ENCODE peak calls at places on chromosomes 3 and 15, in six cellular contexts. Q is MM.1S, K is coronary artery, J is cardiac fibroblast, W is progenitor cell of endocrine pancreas, Y is kidney. A is an unnamed sample.

GRCh38 chr15:71707230-71708051 is 102.9 kb upstream of the NR2E3 start:
- DNase-seq in Q (no peak), K (no peak), J (peak), W (no peak), Y (no peak), A (no peak)

GRCh38 chr3:110743202-110743601 is 328.4 kb upstream of the NECTIN3 start:
- DNase-seq in Q (no peak), K (no peak), J (no peak), W (no peak), Y (no peak), A (no peak)

GRCh38 chr15:74167891-74168331 is 5.6 kb upstream of the ISLR start:
- DNase-seq in Q (no peak), K (no peak), J (no peak), W (no peak), Y (peak), A (peak)

GRCh38 chr3:122055215-122055614 is at the start of gene CD86:
- DNase-seq in Q (no peak), K (no peak), J (no peak), W (no peak), Y (no peak), A (no peak)

GRCh38 chr15:95284933-95285401 is 1045.5 kb upstream of the NR2F2 start:
- DNase-seq in Q (peak), K (no peak), J (peak), W (no peak), Y (peak), A (no peak)

GRCh38 chr15:38254065-38254883 is 1.6 kb downstream of the SPRED1 start:
- DNase-seq in Q (peak), K (no peak), J (peak), W (no peak), Y (no peak), A (peak)

GRCh38 chr3:9808345-9809037 is 1.6 kb upstream of the TTLL3 start:
- DNase-seq in Q (peak), K (no peak), J (peak), W (no peak), Y (no peak), A (no peak)

GRCh38 chr3:49867871-49868321 is 1.8 kb downstream of the CAMKV start:
- DNase-seq in Q (no peak), K (no peak), J (peak), W (peak), Y (peak), A (no peak)

GRCh38 chr15:76185716-76186115 is 125.6 kb downstream of the ETFA start:
- DNase-seq in Q (peak), K (no peak), J (peak), W (no peak), Y (no peak), A (no peak)

GRCh38 chr3:66456711-66457173 is 44.1 kb downstream of the LRIG1 start:
- DNase-seq in Q (no peak), K (no peak), J (no peak), W (no peak), Y (no peak), A (no peak)

GRCh38 chr3:125366132-125366531 is 9.0 kb downstream of the ZNF148 start:
- DNase-seq in Q (no peak), K (no peak), J (no peak), W (no peak), Y (no peak), A (no peak)

GRCh38 chr3:39383190-39383912 is at the start of gene SLC25A38:
- DNase-seq in Q (peak), K (peak), J (peak), W (peak), Y (peak), A (peak)

GRCh38 chr3:64079369-64080160 is 56.3 kb upstream of the PSMD6 start:
- DNase-seq in Q (no peak), K (no peak), J (no peak), W (no peak), Y (no peak), A (no peak)

GRCh38 chr3:124620600-124621063 is 109.6 kb upstream of the UMPS start:
- DNase-seq in Q (peak), K (no peak), J (peak), W (no peak), Y (no peak), A (no peak)

GRCh38 chr15:33500432-33500831 is 189.7 kb downstream of the RYR3 start:
- DNase-seq in Q (no peak), K (no peak), J (no peak), W (no peak), Y (no peak), A (no peak)

GRCh38 chr3:97970929-97971460 is 1.2 kb downstream of the RIOX2 start:
- DNase-seq in Q (no peak), K (no peak), J (no peak), W (no peak), Y (no peak), A (no peak)

GRCh38 chr3:127985216-127985615 is 67.0 kb upstream of the SEC61A1 start:
- DNase-seq in Q (no peak), K (no peak), J (no peak), W (no peak), Y (no peak), A (no peak)

GRCh38 chr3:141452045-141452444 is 34.8 kb upstream of the RASA2 start:
- DNase-seq in Q (peak), K (no peak), J (peak), W (no peak), Y (no peak), A (no peak)

GRCh38 chr3:42300013-42300412 is 34.0 kb upstream of the CCK start:
- DNase-seq in Q (peak), K (no peak), J (peak), W (peak), Y (no peak), A (no peak)

GRCh38 chr3:129502641-129503386 is 25.6 kb upstream of the RHO start:
- DNase-seq in Q (no peak), K (no peak), J (no peak), W (no peak), Y (peak), A (no peak)

GRCh38 chr3:11019116-11019515 is 26.6 kb downstream of the SLC6A1 start:
- DNase-seq in Q (no peak), K (no peak), J (no peak), W (no peak), Y (no peak), A (no peak)

GRCh38 chr3:62100233-62100989 is 272.9 kb downstream of the FEZF2 start:
- DNase-seq in Q (no peak), K (no peak), J (peak), W (no peak), Y (no peak), A (no peak)

GRCh38 chr3:125433611-125434041 is 58.5 kb upstream of the ZNF148 start:
- DNase-seq in Q (no peak), K (no peak), J (no peak), W (no peak), Y (no peak), A (no peak)

GRCh38 chr15:47691896-47692295 is 25.4 kb upstream of the SEMA6D start:
- DNase-seq in Q (no peak), K (no peak), J (no peak), W (no peak), Y (no peak), A (no peak)

GRCh38 chr15:100879461-100880138 is at the start of gene ALDH1A3:
- DNase-seq in Q (peak), K (no peak), J (peak), W (no peak), Y (peak), A (no peak)

GRCh38 chr3:99767341-99767740 is 50.3 kb upstream of the CMSS1 start:
- DNase-seq in Q (no peak), K (no peak), J (no peak), W (no peak), Y (no peak), A (no peak)

GRCh38 chr15:69730281-69731235 is 277.9 kb downstream of the RPLP1 start:
- DNase-seq in Q (no peak), K (no peak), J (no peak), W (no peak), Y (no peak), A (no peak)

GRCh38 chr3:88150371-88150770 is 612 bp downstream of the C3orf38 start:
- DNase-seq in Q (peak), K (no peak), J (peak), W (no peak), Y (no peak), A (no peak)

GRCh38 chr15:83398591-83398990 is 48.5 kb upstream of the SH3GL3 start:
- DNase-seq in Q (no peak), K (no peak), J (no peak), W (no peak), Y (no peak), A (no peak)

GRCh38 chr3:105823149-105823866 is 45.5 kb downstream of the CBLB start:
- DNase-seq in Q (no peak), K (no peak), J (peak), W (no peak), Y (no peak), A (no peak)

GRCh38 chr3:137263982-137264777 is 306.4 kb downstream of the IL20RB start:
- DNase-seq in Q (no peak), K (no peak), J (no peak), W (no peak), Y (no peak), A (no peak)

GRCh38 chr3:195811756-195812155 is at the start of gene MUC4:
- DNase-seq in Q (no peak), K (no peak), J (no peak), W (no peak), Y (no peak), A (no peak)

GRCh38 chr3:178618197-178618596 is 82.0 kb downstream of the KCNMB2 start:
- DNase-seq in Q (no peak), K (no peak), J (peak), W (no peak), Y (no peak), A (no peak)

GRCh38 chr15:98854496-98854895 is 153.1 kb downstream of the PGPEP1L start:
- DNase-seq in Q (no peak), K (peak), J (no peak), W (no peak), Y (peak), A (no peak)

GRCh38 chr15:69116391-69116790 is 44.0 kb upstream of the GLCE start:
- DNase-seq in Q (no peak), K (no peak), J (no peak), W (no peak), Y (no peak), A (no peak)

GRCh38 chr15:86139828-86140227 is 60.2 kb downstream of the AGBL1 start:
- DNase-seq in Q (no peak), K (no peak), J (no peak), W (peak), Y (no peak), A (no peak)

GRCh38 chr15:86138798-86139197 is 59.1 kb downstream of the AGBL1 start:
- DNase-seq in Q (no peak), K (no peak), J (no peak), W (no peak), Y (no peak), A (no peak)

GRCh38 chr15:86135030-86135429 is 55.4 kb downstream of the AGBL1 start:
- DNase-seq in Q (no peak), K (no peak), J (no peak), W (no peak), Y (no peak), A (no peak)
- TF ChIP-seq CTCF in Q (no peak), K (no peak), J (no peak), W (no peak), Y (no peak), A (no peak)

GRCh38 chr3:102691507-102691906 is 256.7 kb downstream of the ZPLD1 start:
- DNase-seq in Q (no peak), K (no peak), J (no peak), W (no peak), Y (no peak), A (no peak)

GRCh38 chr3:102682761-102683160 is 247.9 kb downstream of the ZPLD1 start:
- DNase-seq in Q (no peak), K (no peak), J (no peak), W (no peak), Y (no peak), A (no peak)

GRCh38 chr3:102688556-102688930 is 253.7 kb downstream of the ZPLD1 start:
- DNase-seq in Q (no peak), K (no peak), J (no peak), W (no peak), Y (no peak), A (no peak)

GRCh38 chr3:102687851-102688555 is 253.2 kb downstream of the ZPLD1 start:
- DNase-seq in Q (no peak), K (no peak), J (no peak), W (no peak), Y (no peak), A (no peak)

DNA sequence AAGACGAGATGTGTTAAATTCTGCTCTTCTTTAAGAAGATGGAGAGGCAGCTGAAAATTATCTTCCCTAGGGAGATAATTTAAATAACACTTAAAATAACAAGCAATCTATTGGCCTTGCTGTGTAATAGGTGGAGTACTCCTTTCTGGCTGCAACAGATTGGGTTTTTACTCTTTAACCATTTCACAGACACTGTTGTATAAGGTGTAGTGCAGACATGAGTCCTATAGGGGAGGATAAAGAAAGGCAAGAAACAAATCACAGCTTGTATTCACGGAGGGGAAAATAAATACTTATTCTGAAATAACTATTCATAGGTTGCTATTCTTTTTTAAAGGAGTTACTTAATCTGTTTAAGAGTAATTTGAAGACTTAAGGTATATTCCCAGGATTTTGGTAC is 252.0 kb downstream of the ZPLD1 start:
- DNase-seq in Q (no peak), K (no peak), J (no peak), W (no peak), Y (no peak), A (no peak)
- TF ChIP-seq CTCF in Q (no peak), K (no peak), J (no peak), W (no peak), Y (no peak), A (no peak)

GRCh38 chr3:172713316-172713715 is 2.4 kb upstream of the NCEH1 start:
- DNase-seq in Q (no peak), K (no peak), J (peak), W (no peak), Y (no peak), A (no peak)

GRCh38 chr3:172716476-172716875 is 5.6 kb upstream of the NCEH1 start:
- DNase-seq in Q (no peak), K (no peak), J (no peak), W (no peak), Y (no peak), A (peak)

DNA sequence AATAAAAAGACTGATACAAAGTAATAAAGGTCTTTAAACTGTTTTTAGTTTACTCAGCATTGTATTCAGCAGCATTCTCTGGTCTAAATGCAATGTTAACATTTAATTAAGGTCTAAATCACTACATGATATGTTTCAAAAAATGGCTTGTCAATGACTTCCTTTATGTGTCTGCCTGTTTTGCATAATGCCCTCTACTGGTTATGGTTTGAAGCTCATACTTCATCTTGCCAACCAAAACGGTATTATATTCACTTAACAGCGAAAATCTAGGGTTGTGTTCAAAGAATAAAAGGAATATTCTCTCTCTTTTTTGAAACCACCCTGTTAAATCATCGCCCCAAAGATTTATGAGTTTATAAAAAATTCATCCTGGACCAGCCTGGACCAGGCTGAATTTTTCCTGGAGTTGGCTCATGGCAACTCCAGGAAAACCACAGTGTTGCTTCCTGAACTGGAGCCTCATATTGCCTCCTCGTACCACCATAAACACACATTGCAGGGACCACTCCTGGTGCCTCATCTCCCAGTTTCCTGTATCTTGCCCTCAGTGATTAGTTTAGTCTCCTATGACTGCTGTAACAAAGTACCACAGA is 6.7 kb upstream of the NCEH1 start:
- DNase-seq in Q (peak), K (no peak), J (peak), W (no peak), Y (no peak), A (no peak)
- TF ChIP-seq CTCF in Q (peak), K (no peak), J (peak), W (no peak), Y (peak), A (no peak)

GRCh38 chr3:58422756-58423324 is 10.8 kb downstream of the PDHB start:
- DNase-seq in Q (no peak), K (no peak), J (peak), W (no peak), Y (no peak), A (no peak)
- TF ChIP-seq CTCF in Q (no peak), K (no peak), J (peak), W (no peak), Y (peak), A (peak)

GRCh38 chr15:78506971-78507830 is at the start of gene HYKK:
- DNase-seq in Q (peak), K (peak), J (peak), W (peak), Y (peak), A (peak)
- TF ChIP-seq CTCF in Q (peak), K (no peak), J (peak), W (peak), Y (no peak), A (peak)

GRCh38 chr15:66594344-66594743 is 28.5 kb upstream of the LCTL start:
- DNase-seq in Q (no peak), K (no peak), J (no peak), W (no peak), Y (peak), A (peak)
- TF ChIP-seq CTCF in Q (no peak), K (no peak), J (no peak), W (no peak), Y (no peak), A (no peak)

DNA sequence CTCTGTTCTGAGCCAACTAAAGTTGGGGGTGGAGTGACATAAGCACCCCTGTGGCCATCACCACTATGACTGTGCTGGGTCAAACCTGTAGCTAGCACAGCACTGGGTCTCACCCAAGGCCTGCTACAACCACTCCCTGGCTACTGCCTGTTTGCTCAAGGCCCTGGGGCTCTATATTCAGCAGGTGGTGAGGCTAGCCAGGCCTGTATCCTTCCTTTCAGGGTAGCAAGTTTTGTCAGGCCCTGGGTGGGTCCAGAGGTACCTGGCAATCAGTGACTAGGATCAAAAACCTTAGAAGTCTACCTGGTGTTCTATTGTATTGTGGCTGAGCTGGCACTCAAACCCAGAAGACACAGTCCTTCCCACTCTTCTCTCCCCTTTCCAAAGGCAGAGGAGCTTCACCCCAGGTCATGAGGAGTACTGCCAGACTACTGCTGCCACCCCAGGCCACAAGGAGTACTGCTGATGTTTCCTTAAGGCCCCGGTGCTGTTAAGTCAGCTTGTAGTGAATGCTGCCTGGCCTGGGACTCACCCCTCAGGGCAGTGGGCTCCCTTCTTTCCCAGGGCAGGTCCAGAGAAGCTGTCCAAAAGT is 170.8 kb downstream of the IGSF11 start:
- DNase-seq in Q (no peak), K (no peak), J (no peak), W (no peak), Y (no peak), A (no peak)
- TF ChIP-seq CTCF in Q (peak), K (no peak), J (no peak), W (peak), Y (no peak), A (no peak)

DNA sequence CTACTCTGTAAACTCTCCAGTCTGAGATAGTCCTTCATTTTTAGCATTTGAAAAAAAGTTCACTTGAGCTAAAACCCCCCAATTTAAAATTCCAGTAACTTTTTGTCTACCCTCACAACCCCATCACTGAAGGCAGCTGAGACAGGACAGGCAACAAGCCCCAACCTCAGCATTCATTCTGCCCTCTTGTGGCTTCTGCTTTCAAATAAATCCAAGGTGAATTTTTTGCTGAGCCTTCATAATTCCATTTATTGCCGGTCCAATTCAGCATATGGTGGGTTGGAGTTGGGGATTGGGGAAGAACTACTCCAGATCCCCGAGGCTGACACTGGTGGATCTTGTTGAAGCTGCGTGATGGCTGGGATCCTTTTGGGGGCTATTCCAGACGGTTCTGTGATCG is 88.4 kb upstream of the THRB start:
- DNase-seq in Q (no peak), K (no peak), J (peak), W (no peak), Y (no peak), A (no peak)
- TF ChIP-seq CTCF in Q (no peak), K (no peak), J (peak), W (no peak), Y (peak), A (no peak)

GRCh38 chr15:29115093-29115991 is 154.3 kb downstream of the NSMCE3 start:
- DNase-seq in Q (no peak), K (no peak), J (peak), W (peak), Y (no peak), A (no peak)
- TF ChIP-seq CTCF in Q (no peak), K (peak), J (peak), W (peak), Y (peak), A (peak)

GRCh38 chr3:101195951-101196713 is 124.2 kb downstream of the IMPG2 start:
- DNase-seq in Q (peak), K (no peak), J (peak), W (no peak), Y (no peak), A (no peak)
- TF ChIP-seq CTCF in Q (peak), K (peak), J (peak), W (peak), Y (peak), A (peak)